ENCODE peak calls at places on chromosomes 7 and 10, in eight cellular contexts. W, X, A, K, U, T, N and B are unnamed samples.
A peak's percentile ranks its signal among the peaks of the same experiment; 100 is the strongest.

GRCh38 chr7:20588678-20589077 is 26.8 kb upstream of the ABCB5 start:
- DNase-seq in U (no peak), X (no peak), T (no peak), N (no peak), W (no peak), A (no peak), K (no peak), B (peak; percentile 36)

GRCh38 chr10:44389150-44389549 is 4.3 kb upstream of the CXCL12 start:
- DNase-seq in T (no peak), A (no peak), W (no peak), X (no peak), N (no peak), U (no peak), K (no peak), B (no peak)

GRCh38 chr7:128164061-128164954 is 76.8 kb upstream of the LEP start:
- DNase-seq in U (peak; percentile 52), T (no peak), N (no peak), K (peak; percentile 69), X (no peak), W (no peak), A (no peak), B (no peak)

GRCh38 chr7:26688936-26689506 is 175.4 kb downstream of the SKAP2 start:
- DNase-seq in A (no peak), N (no peak), K (no peak), U (no peak), W (no peak), X (peak; percentile 81), T (no peak), B (no peak)

GRCh38 chr10:114967071-114967470 is 29.1 kb downstream of the TRUB1 start:
- DNase-seq in N (no peak), W (no peak), X (peak; percentile 0), U (no peak), A (no peak), K (no peak), T (no peak), B (no peak)

GRCh38 chr10:62454696-62455451 is 80.7 kb downstream of the ZNF365 start:
- DNase-seq in N (no peak), U (peak; percentile 60), T (no peak), X (no peak), K (no peak), A (no peak), W (no peak), B (peak; percentile 36)

GRCh38 chr10:60433684-60434083 is 44.0 kb upstream of the ANK3 start:
- DNase-seq in U (no peak), T (no peak), N (no peak), W (no peak), K (no peak), X (no peak), A (no peak), B (no peak)

GRCh38 chr10:34504534-34504933 is 310.6 kb downstream of the PARD3 start:
- DNase-seq in X (peak; percentile 18), A (no peak), U (peak; percentile 74), W (no peak), T (no peak), N (peak; percentile 44), K (no peak), B (no peak)

GRCh38 chr10:98295907-98296306 is 27.9 kb upstream of the LOXL4 start:
- DNase-seq in X (no peak), K (peak; percentile 44), U (no peak), W (no peak), T (no peak), A (no peak), N (no peak), B (no peak)

GRCh38 chr7:53111061-53111460 is 75.6 kb downstream of the POM121L12 start:
- DNase-seq in W (no peak), A (no peak), U (no peak), X (no peak), T (no peak), K (no peak), N (no peak), B (no peak)

GRCh38 chr7:128172151-128172550 is 68.9 kb upstream of the LEP start:
- DNase-seq in N (no peak), U (no peak), X (no peak), A (no peak), W (no peak), K (no peak), T (no peak), B (no peak)

GRCh38 chr10:23656735-23657134 is 217.9 kb downstream of the OTUD1 start:
- DNase-seq in N (no peak), K (no peak), A (no peak), W (no peak), X (no peak), T (no peak), U (no peak), B (no peak)

GRCh38 chr10:58017719-58018367 is 249.9 kb downstream of the IPMK start:
- DNase-seq in K (no peak), A (no peak), N (no peak), T (no peak), X (peak; percentile 6), U (peak; percentile 84), W (no peak), B (no peak)

GRCh38 chr7:133678137-133678814 is 425.4 kb downstream of the EXOC4 start:
- DNase-seq in T (no peak), W (no peak), X (no peak), N (no peak), U (no peak), K (no peak), A (no peak), B (no peak)

GRCh38 chr10:6504296-6504695 is 75.8 kb downstream of the PRKCQ start:
- DNase-seq in N (no peak), K (no peak), T (no peak), U (no peak), X (no peak), A (no peak), W (no peak), B (no peak)

GRCh38 chr10:24552346-24553016 is 171.2 kb downstream of the ARHGAP21 start:
- DNase-seq in K (no peak), A (peak; percentile 44), W (peak; percentile 79), X (peak; percentile 87), N (peak; percentile 84), U (peak; percentile 58), T (peak; percentile 98), B (peak; percentile 74)

GRCh38 chr7:30511973-30512662 is 7.5 kb upstream of the GGCT start:
- DNase-seq in N (no peak), W (no peak), K (no peak), X (no peak), U (no peak), A (no peak), T (no peak), B (no peak)

GRCh38 chr7:54769203-54769602 is 10.2 kb upstream of the SEC61G start:
- DNase-seq in U (no peak), X (no peak), T (no peak), N (no peak), K (no peak), W (no peak), A (no peak), B (no peak)

GRCh38 chr7:5396542-5396941 is 27.1 kb downstream of the TNRC18 start:
- DNase-seq in U (peak; percentile 88), A (no peak), T (no peak), W (peak; percentile 57), X (no peak), K (no peak), N (peak; percentile 52), B (no peak)

GRCh38 chr10:73209705-73210104 is 37.4 kb downstream of the DNAJC9 start:
- DNase-seq in K (no peak), T (no peak), W (no peak), X (no peak), U (no peak), A (no peak), N (no peak), B (no peak)

GRCh38 chr10:18689498-18689897 is 30.3 kb downstream of the ARL5B start:
- DNase-seq in U (peak; percentile 33), X (peak; percentile 9), T (no peak), A (no peak), W (no peak), K (no peak), N (no peak), B (no peak)

GRCh38 chr7:134865001-134865845 is 85.8 kb downstream of the CALD1 start:
- DNase-seq in N (no peak), W (no peak), U (no peak), X (no peak), K (no peak), T (no peak), A (no peak), B (no peak)

GRCh38 chr7:45573636-45574470 is at the start of gene ADCY1:
- DNase-seq in N (no peak), X (peak; percentile 21), T (no peak), K (peak; percentile 78), A (no peak), W (no peak), U (no peak), B (no peak)

GRCh38 chr10:44682516-44682915 is 228.6 kb upstream of the TMEM72 start:
- DNase-seq in X (no peak), K (no peak), N (no peak), U (no peak), T (no peak), W (no peak), A (no peak), B (no peak)

GRCh38 chr10:88152720-88153119 is 289.3 kb downstream of the PTEN start:
- DNase-seq in U (peak; percentile 74), T (no peak), A (no peak), N (no peak), K (no peak), X (no peak), W (no peak), B (no peak)

GRCh38 chr10:85643839-85644525 is 722.6 kb downstream of the GRID1 start:
- DNase-seq in T (no peak), U (peak; percentile 84), A (no peak), K (no peak), N (no peak), W (peak; percentile 29), X (no peak), B (no peak)

GRCh38 chr7:13639416-13639815 is 350.1 kb downstream of the ETV1 start:
- DNase-seq in A (no peak), X (no peak), N (no peak), W (no peak), U (no peak), T (no peak), K (no peak), B (no peak)

GRCh38 chr7:2760098-2760889 is 72.3 kb downstream of the AMZ1 start:
- DNase-seq in A (peak; percentile 87), T (no peak), W (peak; percentile 88), N (peak; percentile 78), X (peak; percentile 69), U (peak; percentile 87), K (no peak), B (peak; percentile 73)
- TF ChIP-seq EP300 in A (no peak), T (no peak), W (no peak), N (no peak), X (no peak), U (no peak), K (no peak), B (no peak)

GRCh38 chr7:22725585-22725984 is 1.4 kb upstream of the IL6 start:
- DNase-seq in W (no peak), U (peak; percentile 40), T (no peak), A (no peak), X (peak; percentile 72), N (no peak), K (no peak), B (no peak)
- H3K27ac ChIP-seq in W (peak overlapping the region; percentile 59), U (no peak overlapping the region), T (no peak overlapping the region), A (no peak overlapping the region), X (peak overlapping the region; percentile 29), N (no peak overlapping the region), K (no peak overlapping the region), B (no peak overlapping the region)

GRCh38 chr7:137874390-137874789 is 27.6 kb upstream of the DGKI start:
- DNase-seq in A (no peak), X (no peak), K (no peak), U (no peak), W (no peak), T (no peak), N (no peak), B (no peak)
- TF ChIP-seq EP300 in A (no peak), X (no peak), K (no peak), U (no peak), W (no peak), T (no peak), N (no peak), B (no peak)

GRCh38 chr10:12358863-12359647 is 9.7 kb downstream of the CAMK1D start:
- DNase-seq in U (no peak), A (no peak), T (no peak), N (no peak), X (no peak), K (no peak), W (peak; percentile 16), B (no peak)
- H3K27ac ChIP-seq in U (no peak overlapping the region), A (no peak overlapping the region), T (no peak overlapping the region), N (no peak overlapping the region), X (no peak overlapping the region), K (no peak overlapping the region), W (peak overlapping the region; percentile 29), B (no peak overlapping the region)